ENCODE peak calls at places on chromosomes 5 and 9, in four cellular contexts. One of them, this sample, is unnamed.

GRCh38 chr5:5344051-5344571 is 78.4 kb upstream of the ICE1 start:
- DNase-seq in Panc1: no peak
- DNase-seq in coronary artery: no peak
- DNase-seq in HL-60: no peak
- DNase-seq in this sample: no peak

GRCh38 chr5:134462761-134463160 is 51.1 kb upstream of the CDKN2AIPNL start:
- DNase-seq in coronary artery: no peak
- DNase-seq in Panc1: no peak
- DNase-seq in HL-60: no peak
- DNase-seq in this sample: no peak

GRCh38 chr5:35436441-35437057 is 181.1 kb upstream of the SPEF2 start:
- DNase-seq in HL-60: no peak
- DNase-seq in Panc1: no peak
- DNase-seq in coronary artery: no peak
- DNase-seq in this sample: peak; percentile 48

GRCh38 chr9:111743275-111743674 is 51.5 kb downstream of the SHOC1 start:
- DNase-seq in coronary artery: no peak
- DNase-seq in Panc1: peak; percentile 89
- DNase-seq in HL-60: no peak
- DNase-seq in this sample: peak; percentile 84

GRCh38 chr5:178150977-178151734 is 2.5 kb downstream of the NHP2 start:
- DNase-seq in Panc1: no peak
- DNase-seq in HL-60: no peak
- DNase-seq in coronary artery: no peak
- DNase-seq in this sample: peak; percentile 14

GRCh38 chr9:114181583-114182409 is 26.5 kb downstream of the COL27A1 start:
- DNase-seq in Panc1: no peak
- DNase-seq in HL-60: no peak
- DNase-seq in coronary artery: no peak
- DNase-seq in this sample: peak; percentile 69

GRCh38 chr5:1297243-1297642 is 2.4 kb upstream of the TERT start:
- DNase-seq in coronary artery: peak; percentile 29
- DNase-seq in Panc1: no peak
- DNase-seq in HL-60: no peak
- DNase-seq in this sample: no peak

GRCh38 chr9:1982074-1982473 is 33.1 kb upstream of the SMARCA2 start:
- DNase-seq in Panc1: no peak
- DNase-seq in coronary artery: no peak
- DNase-seq in HL-60: peak; percentile 49
- DNase-seq in this sample: no peak

GRCh38 chr5:179819296-179820126 is 1.2 kb upstream of the SQSTM1 start:
- DNase-seq in Panc1: no peak
- DNase-seq in HL-60: no peak
- DNase-seq in coronary artery: no peak
- DNase-seq in this sample: peak; percentile 83

GRCh38 chr9:114284316-114285060 is 38.4 kb upstream of the ORM1 start:
- DNase-seq in coronary artery: peak; percentile 69
- DNase-seq in Panc1: no peak
- DNase-seq in HL-60: no peak
- DNase-seq in this sample: no peak

GRCh38 chr5:160271396-160271795 is 41.0 kb downstream of the CCNJL start:
- DNase-seq in Panc1: no peak
- DNase-seq in HL-60: no peak
- DNase-seq in coronary artery: no peak
- DNase-seq in this sample: peak; percentile 59

GRCh38 chr5:607541-608285 is 4.4 kb upstream of the CEP72 start:
- DNase-seq in coronary artery: peak; percentile 35
- DNase-seq in Panc1: no peak
- DNase-seq in HL-60: peak; percentile 27
- DNase-seq in this sample: no peak

GRCh38 chr5:147690595-147690994 is 91.9 kb downstream of the JAKMIP2 start:
- DNase-seq in coronary artery: no peak
- DNase-seq in Panc1: no peak
- DNase-seq in HL-60: no peak
- DNase-seq in this sample: no peak

GRCh38 chr9:88076286-88077070 is 61.8 kb downstream of the SPATA31C2 start:
- DNase-seq in coronary artery: no peak
- DNase-seq in HL-60: peak; percentile 70
- DNase-seq in Panc1: no peak
- DNase-seq in this sample: peak; percentile 86

GRCh38 chr5:61082516-61083280 is 79.6 kb downstream of the SMIM15 start:
- DNase-seq in coronary artery: no peak
- DNase-seq in HL-60: no peak
- DNase-seq in Panc1: no peak
- DNase-seq in this sample: peak; percentile 36

GRCh38 chr9:98993570-98993945 is 49.9 kb downstream of the COL15A1 start:
- DNase-seq in HL-60: no peak
- DNase-seq in Panc1: no peak
- DNase-seq in coronary artery: no peak
- DNase-seq in this sample: no peak

GRCh38 chr5:59132131-59132530 is 549.3 kb downstream of the RAB3C start:
- DNase-seq in Panc1: no peak
- DNase-seq in coronary artery: no peak
- DNase-seq in HL-60: no peak
- DNase-seq in this sample: no peak

GRCh38 chr5:671459-672328 is 21.5 kb downstream of the TPPP start:
- DNase-seq in Panc1: peak; percentile 68
- DNase-seq in HL-60: no peak
- DNase-seq in coronary artery: no peak
- DNase-seq in this sample: peak; percentile 50

GRCh38 chr5:142900926-142901325 is 130.7 kb downstream of the ARHGAP26 start:
- DNase-seq in coronary artery: no peak
- DNase-seq in HL-60: no peak
- DNase-seq in Panc1: no peak
- DNase-seq in this sample: peak; percentile 80

GRCh38 chr9:22357016-22357415 is 89.6 kb upstream of the DMRTA1 start:
- DNase-seq in coronary artery: no peak
- DNase-seq in Panc1: no peak
- DNase-seq in HL-60: no peak
- DNase-seq in this sample: no peak

GRCh38 chr5:89613222-89613956 is 730.4 kb upstream of the MEF2C start:
- DNase-seq in coronary artery: no peak
- DNase-seq in Panc1: peak; percentile 39
- DNase-seq in HL-60: no peak
- DNase-seq in this sample: no peak

GRCh38 chr9:118538981-118539380 is 830.3 kb downstream of the BRINP1 start:
- DNase-seq in coronary artery: no peak
- DNase-seq in Panc1: no peak
- DNase-seq in HL-60: no peak
- DNase-seq in this sample: no peak

GRCh38 chr9:93224591-93224990 is 40.7 kb downstream of the WNK2 start:
- DNase-seq in coronary artery: no peak
- DNase-seq in HL-60: no peak
- DNase-seq in Panc1: no peak
- DNase-seq in this sample: no peak

GRCh38 chr5:78320461-78320860 is 26.0 kb upstream of the AP3B1 start:
- DNase-seq in Panc1: no peak
- DNase-seq in HL-60: no peak
- DNase-seq in coronary artery: no peak
- DNase-seq in this sample: peak; percentile 54

GRCh38 chr5:57750891-57751290 is 268.3 kb upstream of the ACTBL2 start:
- DNase-seq in coronary artery: no peak
- DNase-seq in HL-60: no peak
- DNase-seq in Panc1: no peak
- DNase-seq in this sample: no peak

GRCh38 chr9:114723926-114724325 is 41.9 kb upstream of the TEX48 start:
- DNase-seq in HL-60: no peak
- DNase-seq in coronary artery: no peak
- DNase-seq in Panc1: no peak
- DNase-seq in this sample: peak; percentile 73

GRCh38 chr9:80467632-80468031 is 895.9 kb downstream of the TLE4 start:
- DNase-seq in coronary artery: no peak
- DNase-seq in Panc1: no peak
- DNase-seq in HL-60: no peak
- DNase-seq in this sample: no peak

GRCh38 chr9:109934499-109935214 is 154.7 kb downstream of the PALM2AKAP2 start:
- DNase-seq in coronary artery: no peak
- DNase-seq in Panc1: no peak
- DNase-seq in HL-60: no peak
- DNase-seq in this sample: peak; percentile 43

GRCh38 chr5:178118345-178118744 is 5.0 kb downstream of the N4BP3 start:
- DNase-seq in coronary artery: no peak
- DNase-seq in Panc1: no peak
- DNase-seq in HL-60: no peak
- DNase-seq in this sample: no peak

GRCh38 chr9:69554945-69555344 is 117.2 kb downstream of the APBA1 start:
- DNase-seq in Panc1: no peak
- DNase-seq in HL-60: no peak
- DNase-seq in coronary artery: no peak
- DNase-seq in this sample: peak; percentile 89

GRCh38 chr5:66745297-66745696 is 149.1 kb downstream of the MAST4 start:
- DNase-seq in HL-60: no peak
- DNase-seq in coronary artery: no peak
- DNase-seq in Panc1: no peak
- DNase-seq in this sample: no peak

GRCh38 chr5:124979174-124979573 is 232.7 kb upstream of the ZNF608 start:
- DNase-seq in Panc1: no peak
- DNase-seq in coronary artery: no peak
- DNase-seq in HL-60: no peak
- DNase-seq in this sample: peak; percentile 30

GRCh38 chr9:88084816-88085215 is 53.5 kb downstream of the SPATA31C2 start:
- DNase-seq in HL-60: no peak
- DNase-seq in Panc1: no peak
- DNase-seq in coronary artery: no peak
- DNase-seq in this sample: peak; percentile 20

GRCh38 chr9:5569357-5569756 is 59.0 kb downstream of the PDCD1LG2 start:
- DNase-seq in HL-60: peak; percentile 34
- DNase-seq in Panc1: no peak
- DNase-seq in coronary artery: no peak
- DNase-seq in this sample: no peak

GRCh38 chr9:8365029-8365428 is 565.5 kb upstream of the DMAC1 start:
- DNase-seq in Panc1: no peak
- DNase-seq in HL-60: no peak
- DNase-seq in coronary artery: no peak
- DNase-seq in this sample: peak; percentile 39

GRCh38 chr9:127035423-127035822 is 87.0 kb downstream of the ANGPTL2 start:
- DNase-seq in HL-60: no peak
- DNase-seq in Panc1: no peak
- DNase-seq in coronary artery: no peak
- DNase-seq in this sample: peak; percentile 83

GRCh38 chr9:122777935-122778671 is 10.6 kb upstream of the OR5C1 start:
- DNase-seq in HL-60: no peak
- DNase-seq in coronary artery: no peak
- DNase-seq in Panc1: no peak
- DNase-seq in this sample: peak; percentile 63

GRCh38 chr9:981491-981898 is 5.0 kb downstream of the DMRT3 start:
- DNase-seq in Panc1: no peak
- DNase-seq in coronary artery: no peak
- DNase-seq in HL-60: no peak
- DNase-seq in this sample: no peak
- TF ChIP-seq CTCF in Panc1: no peak
- TF ChIP-seq CTCF in coronary artery: no peak
- TF ChIP-seq CTCF in HL-60: no peak
- TF ChIP-seq CTCF in this sample: no peak

GRCh38 chr9:133252301-133252776 is 22.7 kb downstream of the ABO start:
- DNase-seq in coronary artery: no peak
- DNase-seq in HL-60: no peak
- DNase-seq in Panc1: no peak
- DNase-seq in this sample: no peak
- H3K4me3 ChIP-seq in coronary artery: no peak overlapping the region
- H3K4me3 ChIP-seq in HL-60: no peak overlapping the region
- H3K4me3 ChIP-seq in Panc1: no peak overlapping the region
- H3K4me3 ChIP-seq in this sample: no peak overlapping the region

DNA sequence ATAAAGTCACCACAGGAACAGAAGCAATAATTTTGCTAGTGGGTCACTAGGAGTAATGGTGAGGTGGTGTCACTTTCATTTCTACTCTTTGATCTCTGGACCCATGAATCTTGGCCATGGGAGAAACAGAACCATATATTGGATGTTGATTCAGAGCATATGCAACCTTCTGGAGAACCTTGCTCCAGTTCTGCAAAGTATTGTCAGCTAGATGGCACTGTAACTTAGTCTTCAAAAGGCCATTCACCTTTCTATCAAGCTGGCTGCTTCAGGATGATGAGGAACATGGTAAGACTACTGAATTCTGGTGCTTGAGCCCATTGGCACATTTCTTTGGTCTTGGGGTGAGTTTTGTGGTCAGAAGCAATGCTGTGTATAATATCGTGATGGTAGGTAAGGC is 129.1 kb upstream of the FBN2 start:
- DNase-seq in HL-60: no peak
- DNase-seq in Panc1: no peak
- DNase-seq in coronary artery: no peak
- DNase-seq in this sample: no peak
- TF ChIP-seq CTCF in HL-60: no peak
- TF ChIP-seq CTCF in Panc1: peak; percentile 18
- TF ChIP-seq CTCF in coronary artery: no peak
- TF ChIP-seq CTCF in this sample: peak; percentile 5

GRCh38 chr5:33153891-33154290 is 286.9 kb upstream of the TARS1 start:
- DNase-seq in coronary artery: no peak
- DNase-seq in HL-60: no peak
- DNase-seq in Panc1: no peak
- DNase-seq in this sample: no peak

GRCh38 chr5:33146916-33147315 is 293.8 kb upstream of the TARS1 start:
- DNase-seq in coronary artery: no peak
- DNase-seq in HL-60: no peak
- DNase-seq in Panc1: no peak
- DNase-seq in this sample: peak; percentile 14

GRCh38 chr5:33153373-33153772 is 287.4 kb upstream of the TARS1 start:
- DNase-seq in coronary artery: no peak
- DNase-seq in HL-60: no peak
- DNase-seq in Panc1: no peak
- DNase-seq in this sample: no peak

GRCh38 chr5:33143405-33144123 is 297.2 kb upstream of the TARS1 start:
- DNase-seq in HL-60: no peak
- DNase-seq in Panc1: no peak
- DNase-seq in coronary artery: no peak
- DNase-seq in this sample: no peak

DNA sequence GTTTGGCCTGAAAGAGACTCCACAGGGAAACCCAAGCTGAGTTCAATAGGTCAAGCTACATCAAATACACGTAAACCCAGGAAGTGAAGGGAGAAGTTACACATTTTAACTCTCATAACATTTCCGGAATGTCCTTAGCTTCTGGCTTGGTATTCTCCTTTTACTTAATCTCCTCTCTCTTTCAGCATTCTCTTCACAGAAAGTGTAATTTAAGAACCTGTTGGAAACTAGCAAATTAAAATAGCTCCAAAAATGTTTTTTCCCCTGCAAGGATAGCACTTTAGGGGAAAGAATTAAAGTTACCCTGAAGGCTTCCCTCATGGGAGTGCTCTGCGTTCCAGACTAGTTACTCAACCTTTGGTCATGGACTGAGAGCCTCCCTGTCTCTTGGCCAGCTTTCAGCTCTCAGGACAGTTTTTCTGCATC is 292.7 kb upstream of the TARS1 start:
- DNase-seq in HL-60: no peak
- DNase-seq in coronary artery: no peak
- DNase-seq in Panc1: peak; percentile 77
- DNase-seq in this sample: peak; percentile 76
- H3K4me3 ChIP-seq in HL-60: no peak overlapping the region
- H3K4me3 ChIP-seq in coronary artery: peak overlapping the region; percentile 15
- H3K4me3 ChIP-seq in Panc1: no peak overlapping the region
- H3K4me3 ChIP-seq in this sample: no peak overlapping the region

GRCh38 chr9:38392235-38393127 is at the start of gene ALDH1B1:
- DNase-seq in coronary artery: peak; percentile 93
- DNase-seq in Panc1: no peak
- DNase-seq in HL-60: peak; percentile 68
- DNase-seq in this sample: peak; percentile 77
- TF ChIP-seq CTCF in coronary artery: no peak
- TF ChIP-seq CTCF in Panc1: no peak
- TF ChIP-seq CTCF in HL-60: no peak
- TF ChIP-seq CTCF in this sample: no peak

This sample was measured in fibroblast of villous mesenchyme.